ENCODE peak calls at places on chromosomes 7 and 10, in four cellular contexts. M is A549, H is IMR-90, C is ovary. S is an unnamed sample.

GRCh38 chr7:141272417-141272816 is 198.6 kb downstream of the TMEM178B start:
- DNase-seq in M (no peak), H (no peak), C (no peak), S (no peak)

GRCh38 chr7:47757946-47758371 is 176.0 kb upstream of the TNS3 start:
- DNase-seq in M (no peak), H (peak; percentile 73), C (peak; percentile 77), S (no peak)

GRCh38 chr7:52959336-52959735 is 76.1 kb upstream of the POM121L12 start:
- DNase-seq in M (no peak), H (no peak), C (no peak), S (no peak)

GRCh38 chr10:78528749-78529204 is 495.1 kb downstream of the RPS24 start:
- DNase-seq in M (no peak), H (no peak), C (no peak), S (no peak)

GRCh38 chr7:143892527-143893300 is 9.3 kb downstream of the TCAF1 start:
- DNase-seq in M (no peak), H (peak; percentile 18), C (no peak), S (no peak)

GRCh38 chr7:74674166-74674565 is 16.6 kb downstream of the GTF2I start:
- DNase-seq in M (no peak), H (no peak), C (no peak), S (no peak)

GRCh38 chr10:123538401-123539320 is 127.5 kb upstream of the GPR26 start:
- DNase-seq in M (no peak), H (no peak), C (no peak), S (no peak)

GRCh38 chr10:88670497-88670896 is 6.3 kb downstream of the LIPF start:
- DNase-seq in M (no peak), H (no peak), C (no peak), S (no peak)

GRCh38 chr10:100009283-100009792 is 409 bp downstream of the DNMBP start:
- DNase-seq in M (peak; percentile 64), H (no peak), C (peak; percentile 68), S (peak; percentile 95)

GRCh38 chr7:104914427-104914826 is 99.6 kb upstream of the KMT2E start:
- DNase-seq in M (no peak), H (no peak), C (no peak), S (no peak)

GRCh38 chr10:43444897-43445466 is 8.1 kb downstream of the ZNF487 start:
- DNase-seq in M (no peak), H (no peak), C (no peak), S (no peak)

GRCh38 chr10:114266521-114266920 is 27.5 kb downstream of the VWA2 start:
- DNase-seq in M (no peak), H (peak; percentile 50), C (no peak), S (no peak)

GRCh38 chr7:54764861-54765260 is 5.8 kb upstream of the SEC61G start:
- DNase-seq in M (no peak), H (no peak), C (no peak), S (no peak)

GRCh38 chr10:128568041-128568440 is 441.8 kb upstream of the MKI67 start:
- DNase-seq in M (no peak), H (no peak), C (no peak), S (no peak)

GRCh38 chr10:8036521-8037198 is 17.8 kb upstream of the GATA3 start:
- DNase-seq in M (no peak), H (no peak), C (no peak), S (no peak)

GRCh38 chr7:30093351-30094019 is 41.3 kb upstream of the MTURN start:
- DNase-seq in M (no peak), H (peak; percentile 8), C (no peak), S (no peak)

GRCh38 chr7:32680259-32681173 is 185.2 kb downstream of the AVL9 start:
- DNase-seq in M (no peak), H (peak; percentile 80), C (no peak), S (no peak)

GRCh38 chr10:72303424-72304128 is 29.9 kb downstream of the DDIT4 start:
- DNase-seq in M (no peak), H (no peak), C (no peak), S (no peak)

GRCh38 chr7:6590645-6591110 is 857 bp downstream of the INTS15 start:
- DNase-seq in M (no peak), H (no peak), C (no peak), S (no peak)

GRCh38 chr10:931326-932318 is at the start of gene LARP4B:
- DNase-seq in M (peak; percentile 92), H (peak; percentile 97), C (peak; percentile 96), S (peak; percentile 99)
- TF ChIP-seq POLR2A in M (peak; percentile 41), H (peak; percentile 80), C (peak; percentile 36), S (no peak)

DNA sequence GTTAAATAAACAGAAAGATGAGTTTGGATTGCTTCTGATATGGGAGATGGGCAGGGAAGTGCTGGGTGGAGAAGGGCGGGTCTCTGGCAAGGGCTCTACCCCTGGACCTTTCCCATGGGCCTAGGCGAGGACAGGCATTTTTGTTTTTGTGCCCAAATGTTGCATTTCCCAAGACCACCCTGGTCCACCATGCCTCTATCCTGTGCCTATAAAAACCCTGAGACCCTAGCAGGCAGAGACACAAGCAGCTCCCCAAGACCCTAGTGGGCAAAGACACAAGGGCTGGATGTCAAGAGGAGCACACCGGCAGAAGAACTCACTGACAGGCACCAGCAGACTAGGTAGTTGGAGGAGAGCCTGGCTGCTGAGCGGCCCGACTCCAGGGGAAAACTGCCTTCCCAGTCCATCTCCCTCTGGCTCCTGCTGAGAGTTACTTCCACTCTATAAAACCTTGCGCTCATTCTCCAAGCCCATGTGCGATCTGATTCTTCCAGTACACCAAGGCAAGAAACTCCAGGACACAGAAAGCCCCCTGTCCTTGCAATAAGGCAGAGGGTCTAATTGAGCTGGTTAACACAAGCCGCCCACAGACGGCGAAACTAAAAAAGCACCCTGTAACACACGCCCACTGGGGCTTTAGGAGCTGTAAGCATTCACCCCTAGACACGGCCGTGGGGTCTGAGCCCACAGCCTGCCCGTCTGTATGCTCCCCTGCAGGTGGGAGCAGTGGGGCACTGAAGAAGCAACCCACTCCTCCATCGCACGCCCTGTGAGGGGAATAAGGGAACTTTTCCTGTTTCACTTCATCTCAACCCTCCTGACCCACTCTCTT is 291.4 kb downstream of the PTPRN2 start:
- DNase-seq in M (no peak), H (no peak), C (no peak), S (no peak)
- H3K27ac ChIP-seq in M (no peak overlapping the region), H (no peak overlapping the region), C (no peak overlapping the region), S (no peak overlapping the region)

DNA sequence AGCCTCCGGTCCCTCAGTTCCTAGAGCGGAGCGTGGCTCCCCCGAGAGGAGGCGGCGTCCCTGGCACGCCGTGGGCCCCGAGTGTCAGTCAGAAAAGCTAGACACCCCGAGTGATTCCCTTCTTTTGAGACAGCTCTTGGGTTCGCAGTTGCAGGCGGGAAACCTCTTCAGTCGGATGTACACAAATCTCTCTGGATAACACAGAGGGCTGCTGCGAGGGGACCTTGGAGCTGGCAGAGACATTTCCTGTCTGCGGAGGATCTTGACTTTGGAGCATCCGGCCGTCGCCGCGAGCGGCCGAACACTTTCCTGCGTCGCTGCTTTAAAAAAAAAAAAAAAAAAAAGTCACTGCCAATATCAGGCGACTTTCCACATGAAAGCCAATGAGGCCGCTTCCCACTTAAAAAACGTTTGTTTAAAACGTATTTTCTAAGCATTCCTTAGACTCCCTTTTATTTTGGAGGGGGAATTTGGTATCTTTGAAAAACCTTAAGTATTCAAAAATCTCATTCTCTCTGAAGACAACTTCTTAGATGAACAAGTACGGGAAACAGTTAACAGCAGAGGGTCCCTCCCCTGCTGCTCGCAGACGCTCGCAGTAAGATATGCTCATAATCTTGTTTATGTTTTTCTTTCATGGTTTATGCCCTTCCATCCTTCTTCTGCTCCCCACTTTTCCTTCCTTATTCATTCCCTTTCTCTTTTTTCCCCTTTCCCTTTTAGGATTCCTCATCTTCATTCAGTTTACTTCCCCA is 9.9 kb downstream of the HHEX start:
- DNase-seq in M (peak; percentile 41), H (peak; percentile 42), C (no peak), S (peak; percentile 87)
- TF ChIP-seq POLR2A in M (peak; percentile 20), H (no peak), C (no peak), S (no peak)

DNA sequence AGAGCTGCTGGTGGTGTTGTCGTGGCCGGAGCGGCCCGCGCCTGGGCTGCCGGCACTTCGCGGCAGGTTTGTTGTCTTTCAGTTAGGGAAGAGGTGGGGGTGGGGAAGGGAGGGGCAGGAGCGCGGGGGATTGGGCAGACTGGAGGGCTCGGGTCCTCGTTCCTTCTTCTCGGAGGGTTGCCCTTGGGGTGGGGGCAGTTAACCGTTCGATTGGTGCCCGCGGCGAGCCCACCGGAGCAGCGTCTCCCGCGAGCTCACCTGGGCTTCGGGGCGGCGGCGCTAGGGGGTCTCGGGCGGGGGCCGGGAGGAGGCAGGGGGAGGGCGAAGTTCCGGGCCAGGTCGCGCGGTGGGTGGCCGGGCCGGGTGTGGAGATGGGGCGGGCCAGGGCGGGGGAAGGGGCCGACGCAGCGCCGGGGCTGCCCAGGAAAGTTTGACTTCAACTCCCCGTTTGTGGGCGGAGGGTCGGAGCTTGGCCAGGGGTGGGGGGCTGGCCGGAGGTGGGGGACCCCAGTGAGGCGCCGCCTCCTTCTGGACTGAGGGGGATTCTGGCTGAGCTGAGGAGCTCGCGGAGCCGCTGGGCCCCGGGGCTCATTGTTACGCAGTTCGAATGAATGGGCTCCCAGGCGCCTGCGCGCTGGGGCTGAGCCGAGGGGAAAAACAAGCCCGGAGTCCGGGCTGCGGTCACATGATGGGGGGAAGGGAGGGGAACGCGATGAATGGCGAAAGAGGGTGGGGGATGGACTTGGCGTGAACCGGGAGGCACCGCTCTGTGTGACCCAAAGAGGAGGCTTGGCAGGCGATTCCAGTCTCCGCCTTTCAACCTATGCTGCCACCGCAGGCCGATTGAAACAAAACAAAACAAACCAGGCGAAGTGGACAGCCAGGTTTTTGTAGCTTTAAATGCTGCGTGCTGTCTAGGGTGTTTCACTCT is 582 bp downstream of the HBP1 start:
- DNase-seq in M (peak; percentile 93), H (peak; percentile 96), C (peak; percentile 97), S (peak; percentile 97)
- H3K27ac ChIP-seq in M (peak overlapping the region; percentile 85), H (peak overlapping the region; percentile 70), C (peak overlapping the region; percentile 99), S (peak overlapping the region; percentile 87)

DNA sequence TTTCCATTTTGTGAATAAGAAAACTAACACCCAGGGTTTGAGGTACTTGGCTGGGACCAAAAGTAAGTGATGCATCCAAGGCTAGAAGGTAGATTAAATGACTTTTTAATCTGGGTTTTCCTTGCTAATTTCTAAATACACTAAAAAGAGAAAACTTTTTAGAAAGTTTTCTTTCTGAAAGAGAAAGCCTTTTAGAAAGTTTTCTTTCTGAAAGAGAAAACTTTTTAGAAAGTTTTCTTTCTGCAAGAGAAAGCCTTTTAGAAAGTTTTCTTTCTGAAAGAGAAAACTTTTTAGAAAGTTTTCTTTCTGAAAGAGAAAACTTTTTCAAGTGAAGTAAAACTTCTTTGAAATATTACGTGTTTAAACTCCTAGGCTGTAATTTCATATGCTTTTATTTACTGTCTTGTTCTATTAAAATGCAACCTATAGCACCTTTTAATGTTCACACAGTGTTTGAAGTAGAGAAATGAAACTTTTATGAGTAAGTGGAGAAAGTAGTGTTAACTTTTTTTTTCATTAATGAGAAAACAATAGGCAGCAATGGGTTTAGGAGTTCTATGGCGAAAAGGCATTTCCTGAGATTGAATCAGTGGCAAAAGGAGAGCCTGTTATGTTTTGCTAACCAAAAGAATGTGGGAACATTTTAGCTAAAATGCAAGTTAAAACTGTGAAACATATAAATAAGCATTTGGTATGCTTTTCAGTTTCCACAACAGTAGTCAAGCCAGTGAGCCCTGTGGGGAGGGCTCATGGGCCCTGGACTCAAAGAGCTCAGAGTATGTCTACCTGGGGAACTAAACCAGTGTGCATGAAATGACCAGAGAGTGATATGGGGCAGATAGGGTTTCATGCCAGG is 103.7 kb downstream of the RBM20 start:
- DNase-seq in M (no peak), H (no peak), C (no peak), S (no peak)
- TF ChIP-seq POLR2A in M (no peak), H (no peak), C (no peak), S (no peak)

DNA sequence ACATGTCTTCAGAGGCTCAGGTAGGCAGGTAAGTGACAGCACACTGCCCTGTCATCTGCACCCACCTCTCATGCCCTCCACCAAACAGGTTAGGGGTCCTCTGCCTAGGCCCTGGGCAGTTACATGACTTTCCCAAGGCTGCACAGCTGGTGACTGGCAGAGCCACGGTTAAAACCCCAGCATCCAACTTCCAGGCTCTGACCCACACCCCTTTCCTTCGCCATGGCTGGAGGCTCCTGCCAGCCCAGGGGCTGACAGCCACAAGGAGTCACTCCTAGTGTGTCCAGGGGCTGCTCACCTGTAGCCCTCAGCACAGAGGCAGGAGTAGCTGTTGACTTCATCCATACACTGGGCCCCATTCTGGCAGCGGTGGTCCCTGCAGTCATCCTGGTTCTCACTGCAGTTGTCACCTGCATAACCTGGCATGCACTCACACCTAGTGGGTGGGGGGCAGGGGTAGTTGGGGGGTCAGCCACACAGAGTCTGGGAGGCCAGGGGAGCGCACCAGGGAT is 175.0 kb downstream of the SLIT1 start:
- DNase-seq in M (no peak), H (no peak), C (no peak), S (no peak)
- H3K27ac ChIP-seq in M (no peak overlapping the region), H (no peak overlapping the region), C (no peak overlapping the region), S (no peak overlapping the region)

S was measured in spleen.